ENCODE peak calls at places on chromosomes 2 and 18, in nine cellular contexts. M, I, U, K, Y, L, Q, D and N are unnamed samples.

GRCh38 chr2:142885543-142885942 is 8.1 kb downstream of the KYNU start:
- DNase-seq in M (no peak), I (no peak), L (no peak), D (no peak), U (no peak), Q (no peak), Y (no peak), K (no peak), N (no peak)

GRCh38 chr2:18546586-18546985 is 13.9 kb downstream of the RDH14 start:
- DNase-seq in Y (no peak), I (no peak), M (no peak), K (no peak), L (no peak), U (no peak), Q (no peak), D (no peak), N (no peak)

GRCh38 chr2:23953625-23954024 is 13.4 kb downstream of the UBXN2A start:
- DNase-seq in U (no peak), M (no peak), K (no peak), D (no peak), Q (no peak), I (no peak), L (no peak), Y (no peak), N (no peak)

GRCh38 chr2:20829861-20830260 is 7.0 kb upstream of the LDAH start:
- DNase-seq in U (no peak), Q (no peak), D (no peak), I (no peak), L (no peak), K (no peak), Y (no peak), M (no peak), N (no peak)

GRCh38 chr2:183533021-183533420 is 408.8 kb downstream of the NUP35 start:
- DNase-seq in L (no peak), Y (no peak), Q (no peak), I (no peak), M (no peak), U (no peak), D (no peak), K (no peak), N (no peak)

GRCh38 chr2:118668431-118669424 is 178.7 kb downstream of the EN1 start:
- DNase-seq in Q (peak), D (no peak), M (no peak), U (peak), I (peak), L (peak), Y (no peak), K (no peak), N (peak)

GRCh38 chr18:62751341-62751821 is 36.0 kb downstream of the PHLPP1 start:
- DNase-seq in I (peak), U (peak), K (no peak), Q (peak), M (peak), Y (no peak), D (no peak), L (no peak), N (no peak)

GRCh38 chr18:45168883-45169585 is 446.2 kb upstream of the SLC14A2 start:
- DNase-seq in L (peak), D (no peak), I (no peak), M (no peak), Y (no peak), K (no peak), U (no peak), Q (peak), N (no peak)

GRCh38 chr2:124325667-124326425 is 300.8 kb downstream of the CNTNAP5 start:
- DNase-seq in M (no peak), D (no peak), I (no peak), Y (no peak), Q (no peak), K (peak), L (no peak), U (no peak), N (no peak)

GRCh38 chr18:49817947-49818346 is 4.6 kb upstream of the ACAA2 start:
- DNase-seq in K (no peak), L (no peak), M (no peak), I (no peak), U (no peak), D (no peak), Y (no peak), Q (no peak), N (no peak)